ENCODE peak calls at places on chromosome 6, in five cellular contexts. V, T, U, A and J are unnamed samples.

GRCh38 chr6:102981631-102982030 is 1588.1 kb downstream of the GRIK2 start:
- DNase-seq in A (no peak), U (no peak), V (no peak), T (no peak), J (no peak)

GRCh38 chr6:11044712-11045167 is 635 bp upstream of the ELOVL2 start:
- DNase-seq in U (no peak), A (no peak), V (no peak), T (no peak), J (no peak)

GRCh38 chr6:156451088-156451487 is 326.1 kb upstream of the ARID1B start:
- DNase-seq in V (no peak), U (no peak), T (no peak), A (no peak), J (no peak)

GRCh38 chr6:1885576-1886003 is 275.9 kb downstream of the FOXC1 start:
- DNase-seq in T (no peak), V (peak), A (no peak), U (no peak), J (no peak)

GRCh38 chr6:115643762-115644161 is 416.9 kb downstream of the FRK start:
- DNase-seq in T (no peak), U (peak), V (no peak), A (no peak), J (no peak)

GRCh38 chr6:152634773-152635172 is 2.4 kb downstream of the SYNE1 start:
- DNase-seq in V (no peak), U (no peak), A (no peak), T (no peak), J (no peak)

GRCh38 chr6:111592726-111593515 is 12.8 kb downstream of the TRAF3IP2 start:
- DNase-seq in V (no peak), A (no peak), T (no peak), U (no peak), J (no peak)

GRCh38 chr6:29702519-29703103 is 20.6 kb upstream of the HLA-F start:
- DNase-seq in T (peak), U (peak), A (peak), V (peak), J (no peak)

GRCh38 chr6:125231574-125232343 is 70.0 kb downstream of the HDDC2 start:
- DNase-seq in T (no peak), U (no peak), V (no peak), A (no peak), J (no peak)

GRCh38 chr6:36727491-36728021 is 29.9 kb downstream of the RAB44 start:
- DNase-seq in V (no peak), A (no peak), U (no peak), T (no peak), J (no peak)

GRCh38 chr6:36131517-36132220 is 1.4 kb downstream of the MAPK13 start:
- DNase-seq in T (peak), V (no peak), A (no peak), U (no peak), J (no peak)

GRCh38 chr6:134373282-134373922 is 55.5 kb upstream of the SGK1 start:
- DNase-seq in A (no peak), V (no peak), T (peak), U (peak), J (no peak)

GRCh38 chr6:94736231-94736630 is 841.1 kb upstream of the MANEA start:
- DNase-seq in V (no peak), T (no peak), A (no peak), U (no peak), J (no peak)

GRCh38 chr6:167892835-167893234 is 66.1 kb downstream of the AFDN start:
- DNase-seq in V (no peak), U (no peak), T (no peak), A (no peak), J (no peak)

GRCh38 chr6:85390105-85390728 is 59.7 kb upstream of the NT5E start:
- DNase-seq in A (no peak), U (peak), V (no peak), T (no peak), J (no peak)

GRCh38 chr6:131945971-131946370 is 5.2 kb downstream of the CCN2 start:
- DNase-seq in T (no peak), V (no peak), A (no peak), U (no peak), J (no peak)

GRCh38 chr6:42819803-42820508 is 38.1 kb downstream of the BICRAL start:
- DNase-seq in U (peak), V (no peak), A (no peak), T (peak), J (no peak)

GRCh38 chr6:108118791-108119211 is 44.3 kb upstream of the OSTM1 start:
- DNase-seq in T (no peak), U (no peak), V (no peak), A (no peak), J (no peak)

GRCh38 chr6:26290941-26291340 is 74.1 kb upstream of the BTN3A2 start:
- DNase-seq in U (no peak), V (no peak), T (no peak), A (no peak), J (no peak)

GRCh38 chr6:150177260-150178246 is 34.7 kb downstream of the PPP1R14C start:
- DNase-seq in V (no peak), A (no peak), T (peak), U (peak), J (no peak)

GRCh38 chr6:106609699-106610098 is 19.6 kb downstream of the RTN4IP1 start:
- DNase-seq in T (peak), V (no peak), U (peak), A (no peak), J (no peak)
- TF ChIP-seq CTCF in T (peak), V (peak), U (peak), A (peak), J (peak)

DNA sequence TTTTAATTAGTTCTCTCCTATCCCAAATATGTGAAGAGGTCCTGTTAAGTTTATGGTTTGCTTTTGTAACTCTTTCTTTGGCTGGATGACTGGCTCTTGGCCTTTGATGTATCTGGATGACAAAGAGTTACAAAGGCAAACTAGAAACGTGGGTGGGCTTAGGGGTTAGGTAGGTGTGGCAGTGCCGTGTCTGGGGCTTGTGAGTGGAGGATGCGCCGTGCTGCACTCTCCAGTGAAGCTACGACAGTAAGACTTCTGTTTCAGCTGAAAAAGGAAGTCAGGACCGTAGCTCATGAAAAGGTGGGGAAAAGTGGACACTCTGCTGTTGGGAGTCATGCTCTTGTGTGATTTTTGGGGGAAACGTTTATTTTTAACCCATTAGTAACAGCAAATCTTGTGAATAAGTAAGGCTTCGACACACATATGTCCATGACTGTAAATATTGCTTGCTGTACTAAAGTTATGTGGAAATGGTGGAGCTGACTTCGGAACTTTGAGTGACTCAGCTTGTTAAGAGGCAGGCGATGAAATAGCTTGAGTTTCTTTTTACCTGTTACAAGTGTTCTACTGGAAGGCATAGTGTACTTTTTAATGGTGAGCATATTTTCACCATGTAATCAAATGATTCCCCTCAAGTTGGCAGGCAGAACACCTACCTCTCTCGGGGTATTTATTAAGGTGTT is 45.6 kb downstream of the DUSP22 start:
- DNase-seq in T (no peak), U (no peak), V (no peak), A (no peak), J (no peak)
- TF ChIP-seq CTCF in T (no peak), U (no peak), V (no peak), A (no peak), J (no peak)

GRCh38 chr6:33419580-33420492 is at the start of gene SYNGAP1:
- DNase-seq in T (peak), A (peak), U (no peak), V (no peak), J (no peak)

GRCh38 chr6:33417127-33417902 is 592 bp downstream of the CUTA start:
- DNase-seq in T (no peak), V (no peak), A (peak), U (peak), J (no peak)

GRCh38 chr6:33418690-33419291 is 884 bp upstream of the CUTA start:
- DNase-seq in U (no peak), A (no peak), T (no peak), V (no peak), J (no peak)

GRCh38 chr6:33416386-33417126 is 1.4 kb downstream of the CUTA start:
- DNase-seq in A (no peak), V (no peak), U (no peak), T (no peak), J (no peak)

GRCh38 chr6:33417903-33418689 is at the start of gene CUTA:
- DNase-seq in U (peak), A (peak), V (peak), T (peak), J (peak)
- TF ChIP-seq CTCF in U (peak), A (no peak), V (peak), T (peak), J (peak)

GRCh38 chr6:65566117-65566516 is 140.9 kb downstream of the EYS start:
- DNase-seq in U (peak), V (no peak), A (no peak), T (no peak), J (no peak)
- TF ChIP-seq CTCF in U (no peak), V (no peak), A (no peak), T (no peak), J (no peak)

GRCh38 chr6:38179300-38179699 is 359.8 kb downstream of the ZFAND3 start:
- DNase-seq in A (no peak), V (no peak), T (no peak), U (no peak), J (no peak)
- TF ChIP-seq CTCF in A (no peak), V (no peak), T (no peak), U (no peak), J (no peak)

DNA sequence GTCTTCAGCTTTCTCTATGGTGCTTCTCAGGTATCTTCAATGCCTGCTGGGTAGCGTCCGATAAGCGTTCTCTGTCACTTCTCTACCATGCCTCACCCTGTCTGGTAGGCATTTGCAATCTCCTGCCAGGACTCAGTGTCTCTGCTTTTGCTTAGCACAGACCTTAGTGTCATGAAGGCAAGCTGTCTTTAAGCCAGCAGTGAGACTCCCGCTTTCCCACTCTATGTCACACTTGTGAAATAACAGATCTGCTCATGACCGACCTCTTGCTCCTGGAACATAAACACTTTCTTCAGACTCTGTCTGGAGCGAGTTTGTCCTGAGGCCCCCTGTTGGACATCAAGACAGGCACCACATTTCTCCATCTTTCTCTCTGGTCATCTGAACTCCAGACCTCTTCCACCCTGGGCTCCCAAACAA is 17.0 kb downstream of the ADGRB3 start:
- DNase-seq in V (no peak), U (no peak), T (no peak), A (no peak), J (no peak)
- TF ChIP-seq CTCF in V (no peak), U (no peak), T (no peak), A (no peak), J (no peak)

GRCh38 chr6:34384305-34385153 is 7.9 kb downstream of the NUDT3 start:
- DNase-seq in T (no peak), V (no peak), A (no peak), U (no peak), J (no peak)
- TF ChIP-seq CTCF in T (no peak), V (no peak), A (no peak), U (no peak), J (no peak)

DNA sequence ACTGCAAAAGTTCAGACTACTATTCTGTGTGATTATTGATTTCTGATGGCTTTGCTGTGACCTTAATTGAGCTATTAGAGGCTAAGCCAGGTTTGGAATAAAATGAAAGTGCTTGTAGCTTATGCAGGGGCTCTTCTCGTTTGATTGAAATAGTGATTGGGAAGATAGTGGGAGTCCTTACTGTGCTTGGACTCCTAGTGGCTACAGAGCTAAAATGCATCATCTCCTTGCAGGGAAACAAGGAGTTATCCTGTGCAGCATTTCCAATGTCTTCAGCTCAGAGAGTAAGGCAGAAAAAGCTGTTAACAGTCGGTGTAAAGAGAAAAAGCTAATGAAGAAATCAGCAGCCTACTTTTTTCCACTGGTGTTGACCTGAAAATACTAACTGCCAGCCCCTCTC is 173.5 kb downstream of the SLC35F1 start:
- DNase-seq in U (no peak), T (no peak), A (no peak), V (no peak), J (no peak)
- TF ChIP-seq CTCF in U (no peak), T (no peak), A (no peak), V (peak), J (no peak)

GRCh38 chr6:157669747-157670216 is 153.3 kb upstream of the SNX9 start:
- DNase-seq in T (peak), A (peak), U (peak), V (peak), J (no peak)
- TF ChIP-seq CTCF in T (peak), A (no peak), U (no peak), V (peak), J (no peak)

GRCh38 chr6:170278743-170279094 is 12.2 kb downstream of the DLL1 start:
- DNase-seq in T (no peak), A (no peak), U (no peak), V (no peak), J (no peak)

GRCh38 chr6:170279426-170279825 is 11.5 kb downstream of the DLL1 start:
- DNase-seq in U (no peak), V (no peak), A (no peak), T (no peak), J (no peak)

GRCh38 chr6:170276369-170277057 is 14.4 kb downstream of the DLL1 start:
- DNase-seq in T (peak), A (no peak), U (no peak), V (no peak), J (no peak)

GRCh38 chr6:170279977-170280688 is 10.7 kb downstream of the DLL1 start:
- DNase-seq in T (peak), V (no peak), A (peak), U (peak), J (no peak)

DNA sequence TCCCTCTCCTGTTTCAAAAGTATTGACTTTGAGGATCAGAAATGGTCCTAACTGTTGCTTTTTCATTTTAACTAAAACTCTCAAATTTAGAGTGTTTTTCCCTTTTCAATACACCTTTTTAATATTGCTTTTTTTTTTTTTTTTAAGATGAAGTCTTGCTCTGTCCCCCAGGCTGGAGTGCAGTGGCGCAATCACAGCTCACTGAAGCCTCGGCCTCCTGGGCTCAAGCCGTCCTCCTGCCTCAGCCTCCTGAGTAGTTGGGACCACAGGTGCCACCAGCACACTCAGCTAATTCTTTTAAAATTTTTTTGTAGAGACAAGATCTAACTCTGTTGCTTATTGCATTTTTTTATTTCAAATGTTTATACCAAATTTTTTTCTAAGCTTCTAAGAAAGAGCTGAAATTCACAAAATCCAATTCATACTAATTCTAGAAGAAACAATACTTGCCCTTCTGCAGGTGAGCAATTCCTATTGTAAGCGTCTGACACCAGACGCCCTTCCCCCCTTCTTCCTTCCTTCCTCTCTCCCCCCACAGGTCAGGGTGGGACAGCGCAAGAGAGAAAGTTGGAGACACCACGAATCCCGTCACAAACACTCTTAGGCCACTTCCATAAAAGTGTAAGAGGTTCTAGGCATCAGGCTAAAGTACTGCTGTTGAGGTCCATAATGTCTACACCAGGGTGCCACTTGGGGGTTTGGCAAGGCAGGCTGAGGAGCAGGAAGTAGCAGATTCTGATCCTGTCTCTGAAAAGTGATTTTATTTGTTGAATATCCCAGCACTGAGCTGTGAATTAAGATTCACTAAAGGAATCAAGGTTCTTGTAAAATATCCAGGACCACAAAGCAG is 12.8 kb downstream of the DLL1 start:
- DNase-seq in A (no peak), U (no peak), T (no peak), V (no peak), J (no peak)
- TF ChIP-seq CTCF in A (no peak), U (no peak), T (no peak), V (no peak), J (no peak)